ENCODE peak calls at places on chromosomes 13 and 19, in eight cellular contexts. O, V, C, Q, Y, E, W and B are unnamed samples.
A peak's percentile ranks its signal among the peaks of the same experiment; 100 is the strongest.

GRCh38 chr13:76463314-76463713 is 422.9 kb downstream of the KCTD12 start:
- DNase-seq in O (no peak), V (no peak), C (no peak), Q (peak; percentile 69), Y (no peak), E (no peak), W (no peak), B (no peak)

GRCh38 chr19:46839752-46840151 is 10.9 kb downstream of the AP2S1 start:
- DNase-seq in O (no peak), V (peak; percentile 3), C (no peak), Q (no peak), Y (peak; percentile 77), E (no peak), W (no peak), B (no peak)

GRCh38 chr19:46422344-46422743 is 6.4 kb downstream of the PNMA8C start:
- DNase-seq in O (no peak), V (no peak), C (peak; percentile 12), Q (no peak), Y (no peak), E (no peak), W (no peak), B (no peak)

GRCh38 chr13:50990540-50991506 is 81.2 kb downstream of the RNASEH2B start:
- DNase-seq in O (peak; percentile 73), V (peak; percentile 51), C (peak; percentile 84), Q (no peak), Y (peak; percentile 32), E (no peak), W (no peak), B (no peak)

GRCh38 chr19:18349524-18350128 is 9.2 kb downstream of the PGPEP1 start:
- DNase-seq in O (peak; percentile 47), V (peak; percentile 60), C (peak; percentile 86), Q (peak; percentile 79), Y (peak; percentile 63), E (no peak), W (no peak), B (peak; percentile 15)

GRCh38 chr13:101846701-101847100 is 394.2 kb downstream of the ITGBL1 start:
- DNase-seq in O (no peak), V (no peak), C (no peak), Q (no peak), Y (no peak), E (no peak), W (no peak), B (no peak)

GRCh38 chr19:16619456-16619855 is 8.5 kb downstream of the MED26 start:
- DNase-seq in O (peak; percentile 14), V (peak; percentile 23), C (no peak), Q (no peak), Y (no peak), E (no peak), W (no peak), B (no peak)

GRCh38 chr13:65456150-65456912 is 1773.8 kb downstream of the PCDH9 start:
- DNase-seq in O (no peak), V (no peak), C (no peak), Q (no peak), Y (no peak), E (no peak), W (no peak), B (no peak)

GRCh38 chr19:9981406-9982260 is 28.7 kb downstream of the COL5A3 start:
- DNase-seq in O (no peak), V (no peak), C (no peak), Q (no peak), Y (no peak), E (no peak), W (no peak), B (no peak)

GRCh38 chr19:19115954-19116353 is 22.3 kb downstream of the TMEM161A start:
- DNase-seq in O (no peak), V (peak; percentile 53), C (no peak), Q (peak; percentile 25), Y (peak; percentile 55), E (no peak), W (no peak), B (peak; percentile 27)

GRCh38 chr13:99043700-99044300 is 65.9 kb upstream of the DOCK9 start:
- DNase-seq in O (peak; percentile 57), V (no peak), C (no peak), Q (peak; percentile 54), Y (no peak), E (no peak), W (no peak), B (no peak)

GRCh38 chr13:75825161-75825560 is 189.0 kb downstream of the LMO7 start:
- DNase-seq in O (no peak), V (no peak), C (no peak), Q (no peak), Y (no peak), E (no peak), W (no peak), B (no peak)

GRCh38 chr19:7988307-7988706 is 17.1 kb downstream of the ELAVL1 start:
- DNase-seq in O (no peak), V (no peak), C (no peak), Q (peak; percentile 80), Y (no peak), E (no peak), W (no peak), B (no peak)

GRCh38 chr19:6452223-6452614 is 7.4 kb downstream of the SLC25A23 start:
- DNase-seq in O (no peak), V (no peak), C (no peak), Q (no peak), Y (no peak), E (no peak), W (no peak), B (no peak)

GRCh38 chr19:18118420-18119242 is 21.1 kb downstream of the MAST3 start:
- DNase-seq in O (peak; percentile 17), V (no peak), C (no peak), Q (no peak), Y (no peak), E (no peak), W (no peak), B (no peak)

GRCh38 chr13:49935171-49936084 is 712 bp downstream of the SPRYD7 start:
- DNase-seq in O (peak; percentile 70), V (peak; percentile 57), C (peak; percentile 82), Q (peak; percentile 72), Y (peak; percentile 38), E (no peak), W (no peak), B (peak; percentile 24)

DNA sequence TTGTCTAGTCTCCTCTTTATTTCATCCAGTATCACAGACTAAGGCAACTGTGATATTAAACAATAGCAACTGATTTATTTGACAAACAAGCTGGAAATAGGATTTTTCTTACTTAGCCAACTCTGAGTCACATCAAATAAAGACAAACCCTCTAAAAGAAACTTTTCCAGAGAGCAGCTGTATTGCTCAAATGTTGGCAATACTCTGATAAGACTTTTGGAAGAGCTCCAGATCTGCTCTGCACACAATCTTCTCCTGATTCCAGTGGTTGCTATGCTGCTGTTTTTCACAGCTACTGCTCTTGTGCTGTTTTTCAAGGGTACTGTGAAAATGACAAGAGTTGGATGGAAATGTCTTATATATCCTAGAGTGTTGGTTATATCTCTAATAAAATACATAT is 1479.2 kb downstream of the SLITRK5 start:
- DNase-seq in O (peak; percentile 21), V (no peak), C (no peak), Q (peak; percentile 25), Y (no peak), E (no peak), W (no peak), B (no peak)
- H3K4me1 ChIP-seq in O (no peaks in the 10 kb centered on the region), V (no peaks in the 10 kb centered on the region), C (no peaks in the 10 kb centered on the region), Q (peaks cover 9% of the 10 kb centered on the region), Y (no peaks in the 10 kb centered on the region), E (no peaks in the 10 kb centered on the region), W (no peaks in the 10 kb centered on the region), B (no peaks in the 10 kb centered on the region)

DNA sequence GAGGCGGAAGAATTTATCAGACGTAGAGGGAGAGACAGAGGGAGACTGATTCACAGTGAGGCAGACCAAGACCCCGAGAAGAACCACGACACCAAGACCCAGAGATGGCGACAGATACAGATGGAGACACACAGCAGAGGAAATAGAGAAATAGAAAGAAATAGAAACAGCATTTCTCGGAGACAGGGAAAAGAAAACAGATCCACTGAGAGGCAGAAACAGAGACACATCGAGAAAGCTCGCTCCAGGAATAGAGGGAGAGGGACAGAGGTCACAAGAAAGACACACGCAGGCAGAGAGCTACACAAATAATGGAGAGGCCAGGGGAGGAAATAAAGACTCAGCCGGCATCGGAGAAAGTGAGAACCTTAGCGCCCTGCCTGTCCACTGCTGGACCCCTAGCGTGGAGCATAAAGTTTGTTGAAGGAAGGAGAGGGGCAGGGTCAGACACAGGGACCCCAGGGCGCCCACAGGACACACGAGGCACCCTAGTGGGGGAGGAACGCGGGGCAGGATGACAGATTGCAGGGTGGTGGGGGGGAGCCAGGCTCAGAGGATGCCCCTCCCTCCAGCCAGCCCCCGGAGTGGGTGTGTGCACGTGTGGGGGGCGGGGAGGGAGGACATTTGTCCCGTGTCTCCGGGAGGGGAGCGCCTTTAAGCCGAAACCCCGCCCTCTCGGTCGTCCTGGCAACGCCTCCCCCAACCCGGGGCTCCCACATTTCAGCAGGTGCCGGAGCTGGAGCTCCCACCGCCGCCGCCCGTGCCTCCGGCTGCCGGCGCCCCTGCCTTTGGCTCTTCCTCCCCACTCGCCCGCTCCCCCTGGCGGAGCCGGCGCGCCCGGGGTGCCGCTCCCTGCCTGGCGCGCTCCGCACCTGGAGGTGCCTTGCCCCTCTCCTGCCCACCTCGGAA is at the start of gene PRKCG:
- DNase-seq in O (no peak), V (no peak), C (peak; percentile 81), Q (peak; percentile 52), Y (peak; percentile 71), E (no peak), W (no peak), B (peak; percentile 61)
- H3K27me3 ChIP-seq in O (peaks cover 47% of the 10 kb centered on the region), V (peaks cover 25% of the 10 kb centered on the region), C (no peaks in the 10 kb centered on the region), Q (peaks cover 33% of the 10 kb centered on the region), Y (peaks cover 66% of the 10 kb centered on the region), E (peaks cover 7% of the 10 kb centered on the region), W (no peaks in the 10 kb centered on the region), B (peaks cover 36% of the 10 kb centered on the region)

GRCh38 chr13:46479286-46479685 is 73.7 kb upstream of the LRCH1 start:
- DNase-seq in O (no peak), V (no peak), C (no peak), Q (no peak), Y (no peak), E (no peak), W (no peak), B (no peak)

GRCh38 chr13:46476174-46476573 is 76.8 kb upstream of the LRCH1 start:
- DNase-seq in O (no peak), V (no peak), C (no peak), Q (no peak), Y (no peak), E (no peak), W (no peak), B (no peak)

GRCh38 chr13:46479691-46480090 is 73.3 kb upstream of the LRCH1 start:
- DNase-seq in O (no peak), V (no peak), C (no peak), Q (no peak), Y (no peak), E (no peak), W (no peak), B (no peak)

GRCh38 chr13:46478641-46479040 is 74.3 kb upstream of the LRCH1 start:
- DNase-seq in O (no peak), V (no peak), C (no peak), Q (no peak), Y (no peak), E (no peak), W (no peak), B (no peak)

GRCh38 chr13:46480131-46480530 is 72.8 kb upstream of the LRCH1 start:
- DNase-seq in O (no peak), V (no peak), C (no peak), Q (no peak), Y (no peak), E (no peak), W (no peak), B (no peak)
- H3K4me1 ChIP-seq in O (no peaks in the 10 kb centered on the region), V (no peaks in the 10 kb centered on the region), C (no peaks in the 10 kb centered on the region), Q (no peaks in the 10 kb centered on the region), Y (no peaks in the 10 kb centered on the region), E (no peaks in the 10 kb centered on the region), W (no peaks in the 10 kb centered on the region), B (no peaks in the 10 kb centered on the region)

GRCh38 chr19:3033595-3034193 is 4.6 kb upstream of the TLE2 start:
- DNase-seq in O (no peak), V (no peak), C (no peak), Q (no peak), Y (no peak), E (no peak), W (no peak), B (no peak)
- H3K27me3 ChIP-seq in O (peaks cover 13% of the 10 kb centered on the region), V (no peaks in the 10 kb centered on the region), C (no peaks in the 10 kb centered on the region), Q (no peaks in the 10 kb centered on the region), Y (no peaks in the 10 kb centered on the region), E (no peaks in the 10 kb centered on the region), W (peaks cover 4% of the 10 kb centered on the region), B (no peaks in the 10 kb centered on the region)